ENCODE peak calls at places on chromosomes 13 and 19, in four cellular contexts. E, A, K and O are unnamed samples.

GRCh38 chr19:34188388-34188787 is 16.1 kb downstream of the LSM14A start:
- DNase-seq in E (no peak), A (no peak), K (no peak), O (no peak)

GRCh38 chr13:105952233-105952767 is 583.2 kb downstream of the EFNB2 start:
- DNase-seq in A (no peak), E (no peak), K (no peak), O (no peak)

GRCh38 chr13:112056739-112057433 is 10.1 kb upstream of the SOX1 start:
- DNase-seq in E (no peak), A (no peak), K (no peak), O (no peak)

GRCh38 chr13:113978741-113979481 is 5.0 kb upstream of the C13orf46 start:
- DNase-seq in K (no peak), A (no peak), E (no peak), O (no peak)

GRCh38 chr13:46165485-46166220 is 16.3 kb downstream of the LCP1 start:
- DNase-seq in E (no peak), A (no peak), K (peak), O (no peak)

GRCh38 chr19:3710265-3710812 is 2.2 kb downstream of the TJP3 start:
- DNase-seq in E (no peak), A (peak), K (no peak), O (peak)

GRCh38 chr13:27504541-27504940 is 54.2 kb upstream of the MTIF3 start:
- DNase-seq in A (no peak), K (no peak), E (no peak), O (no peak)

GRCh38 chr19:41934849-41935374 is 6.7 kb upstream of the ERFL start:
- DNase-seq in A (peak), K (no peak), E (peak), O (peak)

GRCh38 chr13:100721885-100722512 is 47.4 kb upstream of the TMTC4 start:
- DNase-seq in E (no peak), A (peak), K (no peak), O (peak)

GRCh38 chr19:8332976-8333770 is 9.9 kb downstream of the KANK3 start:
- DNase-seq in A (no peak), K (no peak), E (no peak), O (no peak)

GRCh38 chr13:112684444-112684843 is 5.4 kb upstream of the ATP11A start:
- DNase-seq in E (no peak), A (no peak), K (no peak), O (no peak)

GRCh38 chr13:111280666-111281577 is 39.5 kb upstream of the TEX29 start:
- DNase-seq in A (no peak), K (no peak), E (no peak), O (no peak)

GRCh38 chr13:101624981-101625380 is 172.5 kb downstream of the ITGBL1 start:
- DNase-seq in E (no peak), K (no peak), A (no peak), O (no peak)

GRCh38 chr19:15248648-15249559 is 16.7 kb upstream of the EPHX3 start:
- DNase-seq in E (no peak), K (no peak), A (no peak), O (no peak)

GRCh38 chr13:112803422-112803821 is 113.6 kb downstream of the ATP11A start:
- DNase-seq in K (peak), E (no peak), A (no peak), O (no peak)

GRCh38 chr13:110361365-110361911 is 54.4 kb downstream of the COL4A2 start:
- DNase-seq in K (no peak), A (no peak), E (no peak), O (no peak)

GRCh38 chr13:21338651-21339278 is 120.3 kb downstream of the ZDHHC20 start:
- DNase-seq in E (no peak), K (no peak), A (no peak), O (no peak)

GRCh38 chr13:112852808-112853207 is 116.2 kb upstream of the MCF2L start:
- DNase-seq in A (no peak), K (no peak), E (no peak), O (no peak)

GRCh38 chr19:11377756-11378155 is 3.3 kb downstream of the SWSAP1 start:
- DNase-seq in K (no peak), E (no peak), A (no peak), O (no peak)

GRCh38 chr19:17324357-17325114 is 10.1 kb downstream of the ANO8 start:
- DNase-seq in A (no peak), E (no peak), K (no peak), O (no peak)

GRCh38 chr13:89550842-89551422 is 1796.6 kb upstream of the MIR17HG start:
- DNase-seq in E (no peak), K (no peak), A (no peak), O (no peak)

GRCh38 chr13:109790951-109791605 is 4.7 kb upstream of the IRS2 start:
- DNase-seq in K (no peak), E (no peak), A (peak), O (peak)

GRCh38 chr13:95100525-95101121 is 200.6 kb downstream of the ABCC4 start:
- DNase-seq in E (no peak), K (peak), A (no peak), O (peak)

GRCh38 chr13:97327521-97328221 is 105.5 kb downstream of the MBNL2 start:
- DNase-seq in K (no peak), E (no peak), A (peak), O (no peak)

GRCh38 chr19:15913384-15913783 is 15.5 kb upstream of the CYP4F2 start:
- DNase-seq in A (no peak), E (no peak), K (no peak), O (no peak)

GRCh38 chr13:98216135-98216565 is 39.1 kb upstream of the RNF113B start:
- DNase-seq in K (no peak), A (no peak), E (no peak), O (no peak)

GRCh38 chr13:101718496-101718895 is 266.0 kb downstream of the ITGBL1 start:
- DNase-seq in E (no peak), K (no peak), A (no peak), O (no peak)

GRCh38 chr13:99034333-99035085 is 56.6 kb upstream of the DOCK9 start:
- DNase-seq in E (no peak), K (no peak), A (no peak), O (no peak)

GRCh38 chr19:13505761-13506549 is at the start of gene CACNA1A:
- DNase-seq in E (no peak), K (no peak), A (no peak), O (no peak)

GRCh38 chr19:3028305-3029069 is 593 bp downstream of the TLE2 start:
- DNase-seq in A (no peak), E (no peak), K (no peak), O (no peak)

GRCh38 chr19:708154-709141 is at the start of gene PALM:
- DNase-seq in K (no peak), A (peak), E (no peak), O (peak)

GRCh38 chr13:100275746-100276145 is 186.9 kb downstream of the PCCA start:
- DNase-seq in A (no peak), K (no peak), E (no peak), O (no peak)

GRCh38 chr19:54552913-54553310 is 20.7 kb upstream of the LILRA2 start:
- DNase-seq in E (no peak), K (no peak), A (no peak), O (no peak)
- TF ChIP-seq KDM1A in E (no peak), K (no peak), A (no peak), O (no peak)

GRCh38 chr13:73403362-73404150 is 344.8 kb downstream of the KLF5 start:
- DNase-seq in E (no peak), A (no peak), K (no peak), O (no peak)
- TF ChIP-seq EP300 in E (no peak), A (no peak), K (no peak), O (no peak)

DNA sequence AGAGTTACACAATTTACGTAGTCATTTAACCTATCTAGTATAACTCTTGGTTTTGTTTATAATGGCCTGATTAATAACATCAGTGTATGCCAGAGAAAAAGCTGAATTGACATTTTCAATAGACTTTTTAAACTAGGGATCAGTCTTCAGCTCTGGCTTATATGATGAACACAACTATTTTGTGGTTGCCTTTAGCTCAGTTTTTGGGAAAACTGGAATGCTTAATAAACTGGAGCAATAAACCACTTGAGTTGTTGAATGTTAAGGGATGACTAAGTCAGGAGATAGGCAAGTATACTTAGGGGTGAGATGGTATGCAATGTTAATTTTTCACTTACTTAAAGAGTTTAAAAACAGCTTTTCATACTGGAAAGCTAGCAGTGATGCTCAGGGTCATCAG is 2.3 kb downstream of the NDFIP2 start:
- DNase-seq in E (no peak), A (no peak), K (no peak), O (no peak)
- H3K9ac ChIP-seq in E (no peak), A (no peak), K (no peak), O (no peak)

GRCh38 chr19:18465964-18466339 is 28.0 kb upstream of the ISYNA1 start:
- DNase-seq in E (no peak), A (no peak), K (no peak), O (no peak)

GRCh38 chr19:18466354-18466753 is 28.4 kb upstream of the ISYNA1 start:
- DNase-seq in E (no peak), K (no peak), A (no peak), O (no peak)

GRCh38 chr19:18465214-18465963 is 27.5 kb upstream of the ISYNA1 start:
- DNase-seq in K (no peak), E (no peak), A (no peak), O (no peak)

GRCh38 chr19:18461471-18461870 is 23.5 kb upstream of the ISYNA1 start:
- DNase-seq in E (no peak), A (no peak), K (no peak), O (no peak)

DNA sequence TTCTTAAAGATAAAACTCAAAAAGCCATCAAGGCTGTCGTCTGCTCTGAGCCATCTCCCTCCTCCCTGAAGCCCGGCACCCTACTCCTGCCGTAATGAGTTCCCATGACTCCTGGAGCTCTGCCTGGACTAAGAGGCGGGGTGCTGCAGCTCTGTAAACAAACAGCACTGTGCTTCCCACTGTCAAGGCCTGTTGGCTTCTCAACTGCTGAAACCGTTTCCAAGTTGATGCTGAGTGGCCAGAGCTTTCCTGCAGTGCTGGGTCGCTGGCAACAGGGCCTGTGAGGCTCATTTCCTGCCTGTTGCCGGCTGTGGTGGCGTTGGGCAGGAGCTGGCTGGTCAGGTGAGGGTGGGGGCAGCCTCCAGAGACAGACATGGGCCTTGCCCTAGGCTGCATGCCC is 26.7 kb upstream of the ISYNA1 start:
- DNase-seq in K (no peak), E (no peak), A (no peak), O (peak)
- TF ChIP-seq KDM1A in K (no peak), E (no peak), A (no peak), O (no peak)

GRCh38 chr19:35466259-35466658 is 18.2 kb downstream of the FFAR2 start:
- DNase-seq in K (no peak), A (no peak), E (no peak), O (no peak)
- TF ChIP-seq EP300 in K (no peak), A (no peak), E (no peak), O (no peak)

GRCh38 chr13:33659894-33660293 is 158.1 kb upstream of the RFC3 start:
- DNase-seq in E (no peak), K (no peak), A (no peak), O (no peak)
- H3K9ac ChIP-seq in E (no peak), K (no peak), A (no peak), O (no peak)